ENCODE peak calls at places on chromosomes 7 and 10, in six cellular contexts. G is MM.1S; F is hepatocyte; S is activated CD8-positive, alpha-beta T cell treated with anti-CD3 and anti-CD28 coated beads for 36 hours; Q is A549; M is mucosa of descending colon. Y is an unnamed sample.

GRCh38 chr10:15526754-15527153 is 155.7 kb upstream of the FAM171A1 start:
- DNase-seq in M (no peak), G (no peak), F (no peak), S (no peak), Q (no peak), Y (no peak)

GRCh38 chr10:87862644-87863101 is 660 bp downstream of the KLLN start:
- DNase-seq in M (no peak), S (peak), F (no peak), G (no peak), Q (no peak), Y (peak)

GRCh38 chr7:126493801-126494200 is 758.9 kb downstream of the GRM8 start:
- DNase-seq in S (no peak), F (no peak), M (no peak), G (no peak), Q (no peak), Y (no peak)

GRCh38 chr10:81792729-81793128 is 82.3 kb upstream of the NRG3 start:
- DNase-seq in Q (no peak), F (no peak), M (no peak), S (no peak), G (no peak), Y (no peak)

GRCh38 chr7:30237271-30237695 is 47.1 kb upstream of the ZNRF2 start:
- DNase-seq in F (no peak), S (no peak), G (peak), M (no peak), Q (no peak), Y (no peak)

GRCh38 chr10:6647811-6648526 is 67.9 kb upstream of the PRKCQ start:
- DNase-seq in F (peak), G (peak), M (peak), S (peak), Q (peak), Y (peak)

GRCh38 chr10:10160821-10161312 is 856.8 kb upstream of the CELF2 start:
- DNase-seq in M (peak), G (no peak), Q (no peak), S (no peak), F (no peak), Y (no peak)

GRCh38 chr7:35647171-35647574 is 47.8 kb downstream of the HERPUD2 start:
- DNase-seq in F (peak), Q (no peak), S (no peak), G (peak), M (no peak), Y (no peak)

GRCh38 chr10:49629286-49629915 is 15.6 kb downstream of the CHAT start:
- DNase-seq in Q (no peak), G (no peak), S (no peak), M (no peak), F (no peak), Y (no peak)

GRCh38 chr10:113626809-113627370 is 37.0 kb downstream of the NRAP start:
- DNase-seq in M (no peak), F (no peak), G (no peak), S (no peak), Q (no peak), Y (no peak)

GRCh38 chr10:51895209-51895608 is 195.8 kb upstream of the CSTF2T start:
- DNase-seq in M (no peak), Q (no peak), G (no peak), S (no peak), F (peak), Y (no peak)

GRCh38 chr7:68176974-68177373 is 1180.3 kb downstream of the TYW1 start:
- DNase-seq in F (peak), G (peak), M (no peak), S (peak), Q (peak), Y (peak)

GRCh38 chr7:35776686-35777085 is 24.2 kb upstream of the SEPTIN7 start:
- DNase-seq in F (no peak), G (no peak), M (no peak), Q (no peak), S (no peak), Y (no peak)

GRCh38 chr7:115297651-115298050 is 375.8 kb downstream of the MDFIC start:
- DNase-seq in S (no peak), F (peak), G (no peak), Q (peak), M (no peak), Y (no peak)

GRCh38 chr7:90407484-90407821 is 4.2 kb downstream of the CLDN12 start:
- DNase-seq in M (no peak), G (no peak), S (no peak), F (no peak), Q (no peak), Y (no peak)

GRCh38 chr10:110437351-110437605 is 60.4 kb upstream of the DUSP5 start:
- DNase-seq in F (no peak), S (no peak), G (no peak), Q (no peak), M (no peak), Y (no peak)

GRCh38 chr10:117140525-117140902 is 2.4 kb upstream of the VAX1 start:
- DNase-seq in G (no peak), M (no peak), S (no peak), Q (no peak), F (no peak), Y (no peak)

GRCh38 chr10:51729822-51730530 is 30.6 kb upstream of the CSTF2T start:
- DNase-seq in S (no peak), Q (no peak), G (no peak), M (no peak), F (peak), Y (no peak)

GRCh38 chr10:112963835-112964234 is 13.8 kb downstream of the TCF7L2 start:
- DNase-seq in Q (no peak), S (no peak), F (peak), M (no peak), G (no peak), Y (no peak)

GRCh38 chr7:27994639-27995038 is 186.0 kb downstream of the JAZF1 start:
- DNase-seq in S (no peak), G (no peak), F (no peak), Q (no peak), M (peak), Y (no peak)

GRCh38 chr7:142696456-142697179 is 52.7 kb upstream of the PRSS1 start:
- DNase-seq in G (no peak), F (no peak), Q (no peak), M (no peak), S (no peak), Y (no peak)

GRCh38 chr10:26650406-26650805 is 47.1 kb upstream of the PDSS1 start:
- DNase-seq in F (no peak), G (no peak), Q (no peak), S (no peak), M (no peak), Y (no peak)
- TF ChIP-seq CTCF in F (no peak), G (no peak), Q (no peak), S (no peak), M (no peak), Y (no peak)

DNA sequence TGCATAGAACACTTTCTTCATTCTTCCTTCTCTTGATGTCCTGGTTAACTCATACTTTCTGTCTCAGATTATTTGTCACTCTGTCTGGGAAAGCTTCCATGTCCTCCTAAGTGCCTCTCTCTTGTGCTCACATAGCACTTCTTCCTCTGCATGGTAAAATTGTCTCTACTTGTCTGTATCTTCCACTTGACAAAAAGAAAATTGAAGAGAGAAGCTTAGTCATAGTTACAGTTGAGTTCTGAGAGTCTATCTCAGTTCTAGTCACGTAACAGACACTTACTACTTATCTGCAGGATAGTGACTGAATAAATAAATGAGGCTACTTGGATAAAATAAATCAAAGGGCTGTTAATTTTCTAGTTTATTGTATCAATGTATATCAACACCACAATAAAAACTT is 458.1 kb downstream of the HTR7 start:
- DNase-seq in G (no peak), Q (no peak), F (no peak), S (no peak), M (no peak), Y (no peak)
- TF ChIP-seq CTCF in G (no peak), Q (no peak), F (no peak), S (no peak), M (no peak), Y (no peak)

DNA sequence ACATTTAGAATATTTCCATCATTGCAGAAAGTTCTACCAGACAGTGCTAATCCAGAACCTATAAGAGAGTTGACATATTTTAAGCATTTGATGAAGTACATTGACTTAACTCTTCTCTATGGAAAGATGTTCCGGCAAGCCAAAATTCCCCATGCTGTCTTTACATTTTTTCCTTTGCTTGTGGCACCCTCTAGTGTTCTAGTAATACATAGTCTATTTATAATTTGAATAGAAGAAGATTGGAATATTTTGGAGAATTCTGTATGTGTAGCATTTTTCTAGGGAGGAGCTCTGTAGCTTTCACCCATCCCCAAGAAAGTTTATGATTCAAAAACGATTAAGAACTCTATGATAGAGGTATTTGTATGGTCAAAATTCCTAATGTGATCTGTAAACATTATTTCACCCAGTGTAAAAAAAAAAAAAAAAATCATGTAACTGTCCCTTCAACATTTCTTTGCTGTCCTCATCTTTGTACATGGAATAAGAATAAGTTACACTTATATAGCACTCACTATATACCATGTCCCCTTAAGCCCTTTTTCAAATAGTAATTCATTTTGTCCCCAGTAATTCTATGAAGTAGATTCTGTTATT is 33.2 kb downstream of the NRF1 start:
- DNase-seq in G (peak), Q (no peak), F (peak), M (no peak), S (no peak), Y (no peak)
- TF ChIP-seq CTCF in G (peak), Q (peak), F (peak), M (no peak), S (peak), Y (no peak)

DNA sequence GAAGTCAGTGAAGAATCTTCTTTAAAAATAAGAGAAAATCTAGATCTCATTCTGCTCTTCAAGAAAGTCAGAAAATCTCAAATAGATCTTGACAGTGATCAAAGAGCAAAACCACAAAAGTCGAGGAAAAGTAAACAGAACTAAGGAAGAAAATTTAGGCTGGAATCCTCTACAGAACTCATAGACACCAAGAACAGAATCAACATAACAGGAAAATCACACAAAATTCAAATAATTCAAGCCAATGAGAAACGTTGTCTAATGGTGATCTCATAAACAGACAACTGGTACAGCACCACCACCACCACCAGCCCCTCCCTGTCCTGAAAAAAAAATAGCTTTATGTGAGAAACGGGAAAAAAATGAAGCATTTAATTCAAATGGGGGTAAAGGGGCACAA is 6.9 kb downstream of the ITGB1 start:
- DNase-seq in M (no peak), S (no peak), G (no peak), Q (no peak), F (no peak), Y (no peak)
- TF ChIP-seq CTCF in M (no peak), S (no peak), G (no peak), Q (no peak), F (no peak), Y (no peak)

GRCh38 chr7:4739528-4739992 is 35.9 kb upstream of the AP5Z1 start:
- DNase-seq in M (no peak), G (peak), Q (peak), F (peak), S (peak), Y (no peak)

GRCh38 chr7:4742051-4742573 is 33.3 kb upstream of the AP5Z1 start:
- DNase-seq in G (no peak), Q (no peak), F (peak), M (peak), S (peak), Y (no peak)

GRCh38 chr7:4738711-4739527 is 36.5 kb upstream of the AP5Z1 start:
- DNase-seq in Q (peak), G (peak), S (peak), F (peak), M (no peak), Y (no peak)

GRCh38 chr7:4742852-4743251 is 32.6 kb upstream of the AP5Z1 start:
- DNase-seq in F (no peak), M (no peak), G (no peak), S (no peak), Q (no peak), Y (no peak)

DNA sequence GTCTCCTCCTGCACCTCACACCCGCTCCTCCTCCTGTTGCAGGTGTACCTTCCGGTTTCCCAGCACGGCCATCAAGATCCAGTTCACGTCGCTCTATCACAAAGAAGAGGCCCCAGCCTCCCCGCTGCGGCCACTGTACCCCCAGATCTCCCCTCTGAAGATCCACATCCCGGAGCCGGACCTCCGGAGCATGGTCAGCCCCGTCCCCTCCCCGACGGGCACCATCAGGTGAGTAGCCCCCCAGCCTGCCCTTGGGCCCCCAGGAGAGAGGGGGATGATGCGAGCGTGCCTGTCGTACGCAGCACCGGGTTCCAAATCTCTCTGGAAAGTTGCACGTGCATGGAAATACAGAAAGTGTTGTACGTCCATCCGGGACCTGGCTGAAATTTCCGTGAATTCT is 34.6 kb upstream of the AP5Z1 start:
- DNase-seq in Q (no peak), S (no peak), G (no peak), F (no peak), M (no peak), Y (no peak)
- TF ChIP-seq CTCF in Q (no peak), S (no peak), G (no peak), F (no peak), M (no peak), Y (no peak)

DNA sequence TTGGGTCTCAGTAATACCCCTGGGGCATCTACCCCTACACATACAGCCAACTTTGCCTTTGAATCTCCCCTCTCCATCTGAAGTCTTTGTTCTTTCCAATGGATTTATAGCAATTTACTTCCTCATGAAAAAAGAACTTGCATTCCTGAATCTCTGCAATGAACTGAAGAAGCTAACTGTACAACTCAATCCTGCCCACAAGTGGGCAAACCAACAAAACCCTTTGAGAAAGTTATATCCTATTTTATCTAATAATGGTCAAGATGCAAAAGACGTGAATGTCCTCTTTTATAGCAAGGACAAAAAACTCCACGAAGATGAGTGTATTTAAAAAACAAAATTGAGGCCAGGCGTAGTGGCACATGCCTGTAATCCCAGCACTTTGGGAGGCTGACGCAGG is 991.3 kb downstream of the LRMDA start:
- DNase-seq in S (no peak), Q (no peak), G (no peak), M (no peak), F (no peak), Y (no peak)
- TF ChIP-seq CTCF in S (no peak), Q (no peak), G (no peak), M (no peak), F (no peak), Y (no peak)

DNA sequence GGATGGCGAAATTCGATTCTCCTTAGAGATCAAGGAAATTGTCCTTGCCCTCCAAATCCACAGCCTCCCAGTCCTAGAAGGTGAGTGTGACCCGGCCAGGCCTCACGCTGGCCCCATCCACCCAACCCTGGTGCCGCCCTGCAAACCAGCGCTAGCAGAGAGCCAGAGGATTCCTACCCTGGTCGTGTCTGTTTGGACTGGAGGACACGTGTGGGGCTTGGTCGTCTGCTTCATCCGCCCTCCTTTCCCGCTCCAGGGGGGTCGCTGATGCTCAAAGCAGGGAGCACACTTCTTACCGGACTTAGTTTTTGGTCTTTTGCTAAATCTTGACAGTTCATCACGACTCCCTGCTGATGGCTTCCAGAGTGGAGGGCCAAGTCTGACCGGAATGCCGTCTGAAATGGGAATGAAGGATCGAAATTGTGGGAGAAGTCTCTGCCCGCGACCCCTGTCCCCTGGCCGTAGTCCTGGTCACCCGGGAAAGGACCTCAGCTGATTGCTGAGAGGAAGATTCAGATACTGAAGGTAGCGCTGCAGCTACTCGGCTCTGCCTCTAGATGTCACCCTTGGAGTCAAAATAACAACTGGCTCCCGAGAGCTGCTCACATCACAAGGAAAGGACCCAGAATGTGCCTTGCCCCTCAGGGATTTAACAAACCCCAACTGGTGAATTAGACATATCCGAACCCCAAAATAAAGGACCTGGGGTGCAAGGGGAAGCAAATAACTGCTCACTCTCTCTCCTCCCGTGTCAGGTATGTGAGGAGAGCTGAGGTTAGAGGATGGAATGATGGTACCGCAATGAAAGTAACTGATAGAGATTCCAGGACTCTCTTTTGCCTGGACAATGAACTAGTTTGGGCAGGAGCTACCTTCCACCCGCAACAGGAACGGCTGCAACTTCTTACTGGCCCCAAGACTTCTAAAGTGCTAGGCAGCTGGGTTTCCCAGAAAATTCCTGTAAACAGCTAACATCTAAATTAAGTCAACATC is 23.5 kb upstream of the ORC5 start:
- DNase-seq in G (peak), Q (peak), S (peak), M (peak), F (peak), Y (peak)
- TF ChIP-seq CTCF in G (peak), Q (peak), S (peak), M (peak), F (peak), Y (peak)

GRCh38 chr7:151086802-151087246 is 549 bp downstream of the AGAP3 start:
- DNase-seq in S (peak), F (peak), G (peak), M (no peak), Q (no peak), Y (no peak)

GRCh38 chr7:151088019-151088855 is 2.0 kb downstream of the AGAP3 start:
- DNase-seq in M (peak), S (no peak), F (no peak), Q (no peak), G (no peak), Y (no peak)

GRCh38 chr7:151085691-151086620 is at the start of gene AGAP3:
- DNase-seq in Q (peak), S (peak), M (peak), G (peak), F (peak), Y (peak)

GRCh38 chr7:151088856-151089699 is 2.8 kb downstream of the AGAP3 start:
- DNase-seq in Q (no peak), S (no peak), G (no peak), M (peak), F (peak), Y (no peak)

DNA sequence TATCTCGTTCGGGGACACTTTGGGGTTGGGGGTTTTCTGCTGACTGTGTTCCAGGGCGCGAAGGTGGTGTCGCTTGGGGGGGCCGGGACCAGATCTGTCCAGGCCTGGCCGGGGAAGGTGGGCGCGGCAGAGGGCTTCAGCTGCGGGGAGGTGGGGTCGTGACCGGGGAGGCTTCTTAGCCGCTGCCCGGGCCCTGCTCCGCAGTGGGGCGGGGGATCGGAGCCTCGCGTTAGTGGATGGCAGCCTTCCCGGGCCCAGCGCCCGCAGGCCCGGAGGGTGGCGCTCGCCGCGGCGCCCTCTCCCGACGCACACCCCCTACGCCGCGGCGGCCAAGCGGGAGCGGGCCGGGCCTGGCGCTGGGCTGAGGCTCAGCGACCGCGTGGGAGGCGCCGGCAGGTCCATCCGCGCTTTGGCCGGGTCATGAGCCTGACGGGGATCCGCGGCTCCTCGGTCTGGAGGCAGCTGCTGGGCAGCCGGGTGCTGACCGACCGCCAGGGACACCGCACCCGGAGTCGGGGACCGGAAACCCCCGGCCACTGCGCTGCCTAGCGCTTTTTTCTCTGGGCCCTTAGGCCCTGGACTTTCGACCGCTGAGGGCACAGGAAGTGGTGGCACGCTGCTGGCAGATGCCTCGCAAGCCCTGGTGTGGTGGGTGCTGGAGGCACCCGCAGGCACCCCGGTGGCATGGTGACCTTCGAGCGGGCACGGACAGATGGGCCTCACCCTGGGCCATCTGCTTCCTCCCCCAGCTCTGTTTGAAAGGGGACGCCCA is 1.2 kb downstream of the AGAP3 start:
- DNase-seq in S (peak), Q (no peak), F (peak), G (peak), M (peak), Y (peak)
- TF ChIP-seq CTCF in S (peak), Q (peak), F (peak), G (peak), M (peak), Y (peak)

Y was measured in GM20000.